ENCODE peak calls at places on chromosomes 12 and 14, in nine cellular contexts. P, Y, O, R, X, J, S, F and H are unnamed samples.

GRCh38 chr12:29103539-29103974 is 45.5 kb upstream of the FAR2 start:
- DNase-seq in P (peak), Y (no peak), O (no peak), R (no peak), X (no peak), J (no peak), S (no peak), F (peak), H (no peak)

GRCh38 chr14:64800000-64800399 is 79.7 kb downstream of the SPTB start:
- DNase-seq in P (peak), Y (no peak), O (no peak), R (no peak), X (no peak), J (no peak), S (no peak), F (no peak), H (no peak)

GRCh38 chr12:88579572-88579940 is 715 bp downstream of the KITLG start:
- DNase-seq in P (peak), Y (peak), O (peak), R (no peak), X (no peak), J (no peak), S (no peak), F (no peak), H (no peak)

GRCh38 chr12:52063986-52064649 is 5.7 kb upstream of the ATG101 start:
- DNase-seq in P (no peak), Y (no peak), O (no peak), R (no peak), X (no peak), J (no peak), S (no peak), F (no peak), H (no peak)

GRCh38 chr14:67574156-67574555 is 25.9 kb downstream of the PIGH start:
- DNase-seq in P (no peak), Y (no peak), O (no peak), R (no peak), X (no peak), J (no peak), S (no peak), F (no peak), H (no peak)

GRCh38 chr12:129938089-129938488 is 34.3 kb upstream of the TMEM132D start:
- DNase-seq in P (no peak), Y (no peak), O (no peak), R (no peak), X (no peak), J (no peak), S (no peak), F (no peak), H (no peak)

GRCh38 chr12:29043069-29043468 is 106.0 kb upstream of the FAR2 start:
- DNase-seq in P (no peak), Y (no peak), O (no peak), R (no peak), X (no peak), J (no peak), S (no peak), F (no peak), H (no peak)

GRCh38 chr12:43957732-43958131 is 121.9 kb downstream of the TMEM117 start:
- DNase-seq in P (peak), Y (peak), O (peak), R (no peak), X (no peak), J (no peak), S (no peak), F (peak), H (peak)

GRCh38 chr12:6233121-6233971 is 33.1 kb downstream of the CD9 start:
- DNase-seq in P (peak), Y (no peak), O (no peak), R (no peak), X (no peak), J (no peak), S (no peak), F (no peak), H (no peak)

GRCh38 chr12:12927211-12928079 is 24.5 kb downstream of the GPRC5D start:
- DNase-seq in P (peak), Y (peak), O (peak), R (no peak), X (no peak), J (no peak), S (no peak), F (peak), H (peak)

GRCh38 chr14:61460853-61461611 is 139.7 kb downstream of the PRKCH start:
- DNase-seq in P (no peak), Y (no peak), O (no peak), R (no peak), X (no peak), J (no peak), S (peak), F (no peak), H (no peak)

GRCh38 chr12:89690925-89691324 is 17.7 kb downstream of the ATP2B1 start:
- DNase-seq in P (no peak), Y (no peak), O (no peak), R (no peak), X (no peak), J (no peak), S (no peak), F (no peak), H (no peak)

GRCh38 chr12:26032719-26033241 is 74.3 kb downstream of the RASSF8 start:
- DNase-seq in P (no peak), Y (no peak), O (no peak), R (no peak), X (no peak), J (no peak), S (no peak), F (no peak), H (no peak)

GRCh38 chr12:2974560-2974971 is 15.4 kb downstream of the TEAD4 start:
- DNase-seq in P (no peak), Y (no peak), O (no peak), R (no peak), X (no peak), J (no peak), S (no peak), F (no peak), H (no peak)